ENCODE peak calls at places on chromosomes 11 and 22, in eight cellular contexts. X, W, C, L, J, Z, Q and K are unnamed samples.

GRCh38 chr11:116976941-116977570 is 121.2 kb downstream of the SIK3 start:
- DNase-seq in X (no peak), W (no peak), C (peak; percentile 54), L (no peak), J (no peak), Z (no peak), Q (peak; percentile 43), K (no peak)

GRCh38 chr22:41284465-41284864 is 1.5 kb downstream of the RANGAP1 start:
- DNase-seq in X (no peak), W (no peak), C (no peak), L (no peak), J (no peak), Z (no peak), Q (no peak), K (no peak)

GRCh38 chr11:69950120-69950519 is 128.0 kb upstream of the ANO1 start:
- DNase-seq in X (no peak), W (no peak), C (peak; percentile 88), L (peak; percentile 31), J (peak; percentile 25), Z (peak; percentile 76), Q (peak; percentile 87), K (peak; percentile 94)

GRCh38 chr11:71252434-71252781 is at the start of gene SHANK2:
- DNase-seq in X (no peak), W (no peak), C (peak; percentile 82), L (no peak), J (no peak), Z (peak; percentile 63), Q (peak; percentile 42), K (peak; percentile 95)

GRCh38 chr11:62545437-62546243 is 966 bp downstream of the AHNAK start:
- DNase-seq in X (peak; percentile 97), W (no peak), C (peak; percentile 83), L (peak; percentile 93), J (peak; percentile 87), Z (peak; percentile 87), Q (peak; percentile 97), K (peak; percentile 95)

GRCh38 chr11:24808173-24808572 is 311.3 kb downstream of the LUZP2 start:
- DNase-seq in X (no peak), W (no peak), C (no peak), L (no peak), J (no peak), Z (no peak), Q (no peak), K (no peak)

GRCh38 chr11:114243461-114244372 is 52.5 kb upstream of the NNMT start:
- DNase-seq in X (peak; percentile 83), W (no peak), C (no peak), L (no peak), J (no peak), Z (no peak), Q (no peak), K (no peak)

GRCh38 chr11:47289856-47290255 is 19.9 kb downstream of the MADD start:
- DNase-seq in X (no peak), W (no peak), C (no peak), L (no peak), J (no peak), Z (no peak), Q (no peak), K (peak; percentile 10)

GRCh38 chr11:99925968-99926367 is 761.1 kb upstream of the ARHGAP42 start:
- DNase-seq in X (no peak), W (no peak), C (peak; percentile 6), L (no peak), J (no peak), Z (peak; percentile 6), Q (peak; percentile 3), K (no peak)

GRCh38 chr22:24101966-24102365 is 79.3 kb upstream of the SUSD2 start:
- DNase-seq in X (peak; percentile 50), W (no peak), C (no peak), L (no peak), J (no peak), Z (no peak), Q (peak; percentile 13), K (no peak)

GRCh38 chr11:5930614-5931013 is 11.4 kb upstream of the OR56A3 start:
- DNase-seq in X (no peak), W (no peak), C (no peak), L (no peak), J (no peak), Z (no peak), Q (no peak), K (no peak)

GRCh38 chr11:72609045-72609444 is 65.2 kb downstream of the PDE2A start:
- DNase-seq in X (no peak), W (peak; percentile 38), C (peak; percentile 53), L (peak; percentile 30), J (no peak), Z (peak; percentile 34), Q (peak; percentile 49), K (peak; percentile 75)

GRCh38 chr11:30326114-30326783 is 3.3 kb downstream of the ARL14EP start:
- DNase-seq in X (no peak), W (no peak), C (no peak), L (peak; percentile 66), J (peak; percentile 43), Z (no peak), Q (no peak), K (no peak)

GRCh38 chr11:79439430-79439892 is 1.4 kb downstream of the TENM4 start:
- DNase-seq in X (no peak), W (peak; percentile 18), C (no peak), L (peak; percentile 59), J (no peak), Z (no peak), Q (peak; percentile 60), K (peak; percentile 42)

GRCh38 chr11:116053538-116053919 is 549.3 kb upstream of the CADM1 start:
- DNase-seq in X (no peak), W (no peak), C (peak; percentile 36), L (no peak), J (no peak), Z (peak; percentile 55), Q (no peak), K (no peak)

GRCh38 chr11:14390669-14391068 is 31.7 kb upstream of the RRAS2 start:
- DNase-seq in X (no peak), W (no peak), C (no peak), L (no peak), J (no peak), Z (no peak), Q (no peak), K (no peak)

GRCh38 chr11:119085523-119085878 is 820 bp downstream of the HMBS start:
- DNase-seq in X (no peak), W (no peak), C (no peak), L (no peak), J (no peak), Z (peak; percentile 34), Q (no peak), K (no peak)

GRCh38 chr11:126405906-126406305 is 50.4 kb downstream of the ST3GAL4 start:
- DNase-seq in X (peak; percentile 59), W (no peak), C (no peak), L (no peak), J (no peak), Z (no peak), Q (no peak), K (no peak)

GRCh38 chr11:36131719-36132349 is 157.4 kb downstream of the COMMD9 start:
- DNase-seq in X (no peak), W (peak; percentile 47), C (peak; percentile 83), L (peak; percentile 63), J (peak; percentile 35), Z (peak; percentile 85), Q (peak; percentile 78), K (peak; percentile 80)

GRCh38 chr11:123062158-123062891 is 389 bp upstream of the HSPA8 start:
- DNase-seq in X (peak; percentile 100), W (peak; percentile 99), C (peak; percentile 99), L (peak; percentile 100), J (peak; percentile 100), Z (peak; percentile 98), Q (peak; percentile 99), K (peak; percentile 96)

GRCh38 chr22:24894998-24895397 is 51.5 kb downstream of the LHFPL7 start:
- DNase-seq in X (peak; percentile 74), W (peak; percentile 31), C (peak; percentile 32), L (no peak), J (peak; percentile 56), Z (no peak), Q (no peak), K (peak; percentile 58)

GRCh38 chr11:113151502-113151901 is 162.9 kb upstream of the TTC12 start:
- DNase-seq in X (no peak), W (no peak), C (no peak), L (no peak), J (no peak), Z (no peak), Q (no peak), K (no peak)

GRCh38 chr11:27467181-27467913 is 5.2 kb downstream of the LGR4 start:
- DNase-seq in X (no peak), W (no peak), C (no peak), L (no peak), J (no peak), Z (no peak), Q (no peak), K (no peak)

GRCh38 chr22:26170112-26170492 is 840 bp downstream of the SEZ6L start:
- DNase-seq in X (no peak), W (no peak), C (peak; percentile 27), L (no peak), J (no peak), Z (peak; percentile 21), Q (peak; percentile 19), K (peak; percentile 51)
- H3K27me3 ChIP-seq in X (peaks cover 86% of the 10 kb centered on the region), W (peaks cover 63% of the 10 kb centered on the region), C (peaks cover 65% of the 10 kb centered on the region), L (peaks cover 14% of the 10 kb centered on the region), J (peaks cover 24% of the 10 kb centered on the region), Z (peaks cover 100% of the 10 kb centered on the region), Q (peaks cover 5% of the 10 kb centered on the region), K (peaks cover 31% of the 10 kb centered on the region)

DNA sequence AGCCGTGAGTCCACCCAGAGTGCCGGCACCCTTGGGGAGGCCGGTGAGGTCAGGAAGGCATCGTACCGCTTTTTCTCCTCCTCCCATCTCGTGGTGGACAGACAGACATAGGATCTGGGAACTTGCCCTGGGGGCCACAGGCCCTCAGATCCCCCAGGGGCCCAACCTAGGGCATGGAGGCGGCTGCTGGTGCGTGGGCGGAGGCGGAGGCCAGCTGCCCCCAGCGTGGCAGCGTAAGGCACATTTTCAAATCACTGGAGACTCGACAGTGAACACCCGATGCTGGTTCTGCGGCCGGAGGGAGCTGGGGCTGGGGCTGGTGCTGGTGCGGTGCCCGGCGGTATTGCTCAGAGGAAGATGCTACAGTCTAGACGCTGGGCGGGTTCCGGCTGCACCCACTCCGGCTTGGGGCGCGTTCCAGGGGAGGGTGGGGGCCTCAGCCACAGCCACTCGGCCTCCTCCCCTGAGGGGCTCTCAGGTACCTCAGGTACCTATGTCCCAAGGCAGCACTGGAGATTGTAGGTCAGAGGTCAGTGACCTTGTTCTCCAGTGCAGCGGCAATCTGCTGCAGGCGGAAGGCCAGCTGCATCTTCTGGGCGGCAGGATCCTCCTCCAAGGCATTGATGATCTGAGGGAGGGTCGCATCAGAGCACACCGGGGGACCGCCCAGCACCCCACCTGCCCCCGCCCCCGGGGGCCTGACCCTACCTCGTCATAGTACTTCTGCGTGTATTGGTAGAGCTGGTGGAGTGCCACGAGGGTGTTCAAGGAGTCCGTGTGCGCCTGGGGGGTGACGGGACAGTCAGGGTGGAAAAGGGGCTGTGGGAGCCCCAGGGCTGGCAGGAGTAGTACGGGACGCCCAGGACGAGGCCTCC is 5.2 kb upstream of the MAPK11 start:
- DNase-seq in X (no peak), W (no peak), C (no peak), L (no peak), J (no peak), Z (no peak), Q (no peak), K (no peak)
- H3K36me3 ChIP-seq in X (peaks cover 57% of the 10 kb centered on the region), W (no peaks in the 10 kb centered on the region), C (peaks cover 8% of the 10 kb centered on the region), L (peaks cover 62% of the 10 kb centered on the region), J (peaks cover 50% of the 10 kb centered on the region), Z (no peaks in the 10 kb centered on the region), Q (peaks cover 4% of the 10 kb centered on the region), K (peaks cover 5% of the 10 kb centered on the region)

GRCh38 chr11:110712643-110713468 is 619 bp upstream of the ARHGAP20 start:
- DNase-seq in X (no peak), W (no peak), C (peak; percentile 49), L (peak; percentile 52), J (peak; percentile 20), Z (peak; percentile 55), Q (peak; percentile 42), K (peak; percentile 24)
- H3K27me3 ChIP-seq in X (peaks cover 7% of the 10 kb centered on the region), W (no peaks in the 10 kb centered on the region), C (peaks cover 72% of the 10 kb centered on the region), L (no peaks in the 10 kb centered on the region), J (peaks cover 18% of the 10 kb centered on the region), Z (peaks cover 100% of the 10 kb centered on the region), Q (peaks cover 18% of the 10 kb centered on the region), K (peaks cover 53% of the 10 kb centered on the region)

GRCh38 chr11:78248903-78249302 is 60.2 kb downstream of the USP35 start:
- DNase-seq in X (no peak), W (no peak), C (no peak), L (no peak), J (no peak), Z (no peak), Q (no peak), K (no peak)
- H3K36me3 ChIP-seq in X (peaks cover 13% of the 10 kb centered on the region), W (no peaks in the 10 kb centered on the region), C (no peaks in the 10 kb centered on the region), L (peaks cover 6% of the 10 kb centered on the region), J (peaks cover 3% of the 10 kb centered on the region), Z (no peaks in the 10 kb centered on the region), Q (no peaks in the 10 kb centered on the region), K (no peaks in the 10 kb centered on the region)